ENCODE peak calls at places on chromosomes 3 and 15, in five cellular contexts. W is non-pigmented ciliary epithelial cell, S is activated B cell treated with CpG ODN at 0.5 μM for 24 hours, K is thoracic aorta, P is NCI-H748 treated with DMSO at 0.1 percent for 48 hours. N is an unnamed sample.

GRCh38 chr3:135905058-135905724 is 60.3 kb upstream of the PPP2R3A start:
- DNase-seq in S (no peak), P (no peak), K (no peak), W (no peak), N (no peak)

GRCh38 chr3:42052132-42052866 is 38.9 kb upstream of the TRAK1 start:
- DNase-seq in W (no peak), P (no peak), S (no peak), K (no peak), N (no peak)

GRCh38 chr15:22904736-22905135 is 66.3 kb downstream of the NIPA2 start:
- DNase-seq in W (no peak), P (no peak), K (no peak), S (no peak), N (no peak)

GRCh38 chr3:184176377-184177330 is 2.0 kb downstream of the AP2M1 start:
- DNase-seq in W (peak), S (no peak), P (no peak), K (peak), N (peak)

GRCh38 chr3:65843732-65844131 is 195.0 kb downstream of the MAGI1 start:
- DNase-seq in K (no peak), P (no peak), W (no peak), S (no peak), N (no peak)

GRCh38 chr3:10093678-10094077 is 14.4 kb downstream of the FANCD2OS start:
- DNase-seq in W (no peak), S (no peak), K (no peak), P (no peak), N (no peak)

GRCh38 chr3:13866406-13866965 is 13.4 kb downstream of the WNT7A start:
- DNase-seq in P (no peak), W (no peak), K (no peak), S (no peak), N (no peak)

GRCh38 chr15:94064676-94065313 is 166.6 kb upstream of the MCTP2 start:
- DNase-seq in S (no peak), P (no peak), K (no peak), W (no peak), N (no peak)

GRCh38 chr3:119703900-119704531 is 1.2 kb downstream of the CFAP91 start:
- DNase-seq in K (no peak), P (no peak), W (no peak), S (no peak), N (no peak)

GRCh38 chr3:19934098-19934566 is at the start of gene EFHB:
- DNase-seq in K (no peak), S (no peak), P (peak), W (no peak), N (no peak)

GRCh38 chr3:62873672-62874397 is 1.4 kb downstream of the CADPS start:
- DNase-seq in P (peak), K (no peak), S (no peak), W (no peak), N (peak)

GRCh38 chr3:139522421-139522820 is 17.1 kb downstream of the RBP1 start:
- DNase-seq in S (no peak), W (no peak), P (no peak), K (no peak), N (no peak)

GRCh38 chr15:92158426-92158825 is 235.3 kb upstream of the ST8SIA2 start:
- DNase-seq in K (no peak), P (no peak), W (no peak), S (no peak), N (no peak)

GRCh38 chr15:89457086-89457485 is 39.3 kb downstream of the RHCG start:
- DNase-seq in P (no peak), K (no peak), W (no peak), S (no peak), N (peak)

GRCh38 chr3:40120816-40121215 is 188.7 kb upstream of the EIF1B start:
- DNase-seq in W (peak), P (no peak), S (no peak), K (no peak), N (no peak)

GRCh38 chr15:48507416-48508065 is 138.0 kb downstream of the FBN1 start:
- DNase-seq in S (no peak), W (no peak), P (peak), K (no peak), N (no peak)

GRCh38 chr3:17535173-17535730 is 207.2 kb downstream of the TBC1D5 start:
- DNase-seq in S (no peak), K (no peak), W (no peak), P (no peak), N (no peak)

GRCh38 chr3:20043398-20043797 is 3.2 kb downstream of the KAT2B start:
- DNase-seq in K (peak), W (no peak), S (peak), P (no peak), N (no peak)

GRCh38 chr3:193878051-193878838 is 257.7 kb upstream of the HES1 start:
- DNase-seq in K (no peak), W (no peak), S (no peak), P (no peak), N (no peak)

GRCh38 chr3:177693596-177693995 is 496.3 kb upstream of the TBL1XR1 start:
- DNase-seq in K (no peak), P (no peak), W (no peak), S (no peak), N (no peak)

GRCh38 chr3:120831066-120831465 is 76.9 kb upstream of the STXBP5L start:
- DNase-seq in P (no peak), S (no peak), W (no peak), K (no peak), N (no peak)

GRCh38 chr15:88652456-88653199 is 13.8 kb downstream of the ISG20 start:
- DNase-seq in W (no peak), K (no peak), P (no peak), S (peak), N (no peak)